ENCODE peak calls at places on chromosome 19, in eight cellular contexts. F is GM12892, P is spleen, C is transverse colon, B is HCT116, G is sigmoid colon, N is stomach, M is GM12891. R is an unnamed sample.

GRCh38 chr19:33008738-33009137 is 36.7 kb downstream of the FAAP24 start:
- DNase-seq in F (no peak), P (no peak), C (no peak), B (no peak), G (no peak), N (no peak), M (no peak), R (no peak)

GRCh38 chr19:3369337-3370213 is 3.2 kb downstream of the NFIC start:
- DNase-seq in F (peak), P (peak), C (peak), B (no peak), G (peak), N (peak), M (no peak), R (no peak)

GRCh38 chr19:12331211-12331941 is 2.1 kb downstream of the ZNF563 start:
- DNase-seq in F (peak), P (peak), C (peak), B (no peak), G (no peak), N (no peak), M (peak), R (no peak)

GRCh38 chr19:23774156-23774971 is 15.7 kb upstream of the ZNF681 start:
- DNase-seq in F (no peak), P (no peak), C (no peak), B (no peak), G (no peak), N (no peak), M (no peak), R (no peak)

GRCh38 chr19:47158879-47159509 is 28.4 kb downstream of the SAE1 start:
- DNase-seq in F (no peak), P (no peak), C (no peak), B (no peak), G (no peak), N (no peak), M (no peak), R (no peak)

GRCh38 chr19:44580366-44580895 is 32.9 kb upstream of the IGSF23 start:
- DNase-seq in F (no peak), P (no peak), C (peak), B (no peak), G (no peak), N (no peak), M (no peak), R (no peak)

GRCh38 chr19:8036438-8037099 is 16.0 kb upstream of the CCL25 start:
- DNase-seq in F (no peak), P (no peak), C (no peak), B (no peak), G (no peak), N (no peak), M (no peak), R (no peak)

GRCh38 chr19:13748169-13748884 is 16.0 kb upstream of the MRI1 start:
- DNase-seq in F (no peak), P (no peak), C (peak), B (no peak), G (no peak), N (no peak), M (no peak), R (no peak)

GRCh38 chr19:46818812-46819211 is 30.4 kb upstream of the SLC1A5 start:
- DNase-seq in F (no peak), P (no peak), C (no peak), B (no peak), G (no peak), N (no peak), M (no peak), R (no peak)

GRCh38 chr19:4083677-4084546 is 17.2 kb upstream of the ZBTB7A start:
- DNase-seq in F (no peak), P (peak), C (peak), B (no peak), G (no peak), N (peak), M (peak), R (no peak)

GRCh38 chr19:16541526-16542044 is 652 bp downstream of the CHERP start:
- DNase-seq in F (no peak), P (no peak), C (no peak), B (no peak), G (no peak), N (no peak), M (no peak), R (no peak)

GRCh38 chr19:55580628-55581144 is at the start of gene ZNF579:
- DNase-seq in F (peak), P (peak), C (peak), B (peak), G (peak), N (peak), M (peak), R (no peak)

GRCh38 chr19:29660835-29661234 is 4.4 kb upstream of the PLEKHF1 start:
- DNase-seq in F (no peak), P (peak), C (no peak), B (no peak), G (no peak), N (no peak), M (no peak), R (no peak)

GRCh38 chr19:6065685-6066365 is 44.5 kb downstream of the RFX2 start:
- DNase-seq in F (no peak), P (no peak), C (peak), B (no peak), G (no peak), N (no peak), M (no peak), R (no peak)

GRCh38 chr19:17739121-17739875 is 12.0 kb upstream of the FCHO1 start:
- DNase-seq in F (no peak), P (peak), C (peak), B (no peak), G (no peak), N (no peak), M (no peak), R (no peak)

GRCh38 chr19:14139944-14140343 is 3.6 kb upstream of the ASF1B start:
- DNase-seq in F (no peak), P (no peak), C (no peak), B (no peak), G (no peak), N (no peak), M (no peak), R (no peak)

GRCh38 chr19:3556978-3557460 is 367 bp downstream of the MFSD12 start:
- DNase-seq in F (no peak), P (peak), C (peak), B (no peak), G (peak), N (peak), M (no peak), R (no peak)

GRCh38 chr19:5678071-5678682 is 2.1 kb downstream of the MICOS13 start:
- DNase-seq in F (no peak), P (no peak), C (no peak), B (no peak), G (no peak), N (no peak), M (no peak), R (no peak)

GRCh38 chr19:13098291-13099072 is 4.2 kb downstream of the LYL1 start:
- DNase-seq in F (no peak), P (peak), C (no peak), B (no peak), G (peak), N (no peak), M (no peak), R (no peak)

GRCh38 chr19:48510421-48511268 is 990 bp downstream of the LMTK3 start:
- DNase-seq in F (peak), P (peak), C (peak), B (no peak), G (peak), N (peak), M (no peak), R (no peak)

GRCh38 chr19:45542234-45542668 is 35.0 kb downstream of the VASP start:
- DNase-seq in F (no peak), P (no peak), C (no peak), B (no peak), G (no peak), N (no peak), M (no peak), R (no peak)

GRCh38 chr19:16372065-16372915 is 47.7 kb downstream of the KLF2 start:
- DNase-seq in F (no peak), P (peak), C (no peak), B (no peak), G (peak), N (no peak), M (no peak), R (no peak)

GRCh38 chr19:55325172-55325571 is at the start of gene TMEM150B:
- DNase-seq in F (no peak), P (no peak), C (no peak), B (no peak), G (no peak), N (no peak), M (no peak), R (no peak)

GRCh38 chr19:49295208-49295880 is 29.6 kb downstream of the SLC6A16 start:
- DNase-seq in F (no peak), P (no peak), C (no peak), B (no peak), G (no peak), N (no peak), M (no peak), R (no peak)

DNA sequence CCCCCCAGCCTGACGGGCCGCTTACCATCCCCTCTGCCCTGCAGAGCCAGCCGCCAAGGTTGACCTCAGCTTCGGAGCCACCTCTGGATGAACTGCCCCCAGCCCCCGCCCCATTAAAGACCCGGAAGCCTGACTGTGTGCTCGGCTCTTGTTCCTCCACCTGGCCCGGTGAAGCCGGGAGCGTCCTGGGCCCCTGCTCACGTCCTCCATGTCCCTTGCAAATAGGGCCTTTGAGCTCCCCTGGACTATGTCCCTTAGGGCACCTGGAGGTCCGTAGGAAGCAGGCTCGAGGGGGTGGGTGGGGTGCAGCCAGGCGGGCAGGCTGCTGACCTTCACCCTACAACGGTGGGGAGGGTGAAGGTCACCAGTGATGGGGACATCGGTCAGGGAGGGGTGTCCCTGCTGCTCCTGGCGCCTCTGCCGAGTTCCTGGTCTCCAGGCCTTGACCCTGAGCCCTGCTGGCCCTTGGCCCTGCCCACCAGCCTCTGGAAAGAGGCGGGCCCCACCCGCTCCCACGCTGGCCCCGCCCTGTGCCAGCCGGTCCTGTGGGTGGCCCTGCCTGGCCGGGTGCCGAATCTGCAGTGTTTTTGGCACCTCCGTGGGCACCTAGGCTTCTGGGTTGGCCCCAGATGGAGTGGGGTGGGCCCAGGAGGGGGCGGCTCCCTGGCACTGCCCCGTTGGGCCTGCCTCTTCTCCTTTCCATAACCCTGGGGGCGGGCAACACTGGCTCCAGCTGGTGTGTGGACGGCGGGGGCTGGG is 3.3 kb downstream of the ATP5F1D start:
- DNase-seq in F (no peak), P (peak), C (peak), B (no peak), G (peak), N (peak), M (no peak), R (no peak)
- TF ChIP-seq POLR2A in F (no peak), P (no peak), C (peak), B (no peak), G (no peak), N (no peak), M (no peak), R (no peak)

GRCh38 chr19:42576241-42576640 is 18.5 kb downstream of the CEACAM8 start:
- DNase-seq in F (no peak), P (no peak), C (no peak), B (no peak), G (no peak), N (no peak), M (no peak), R (no peak)
- TF ChIP-seq POLR2AphosphoS5 in F (no peak), P (no peak), C (no peak), B (no peak), G (no peak), N (no peak), M (no peak), R (no peak)

DNA sequence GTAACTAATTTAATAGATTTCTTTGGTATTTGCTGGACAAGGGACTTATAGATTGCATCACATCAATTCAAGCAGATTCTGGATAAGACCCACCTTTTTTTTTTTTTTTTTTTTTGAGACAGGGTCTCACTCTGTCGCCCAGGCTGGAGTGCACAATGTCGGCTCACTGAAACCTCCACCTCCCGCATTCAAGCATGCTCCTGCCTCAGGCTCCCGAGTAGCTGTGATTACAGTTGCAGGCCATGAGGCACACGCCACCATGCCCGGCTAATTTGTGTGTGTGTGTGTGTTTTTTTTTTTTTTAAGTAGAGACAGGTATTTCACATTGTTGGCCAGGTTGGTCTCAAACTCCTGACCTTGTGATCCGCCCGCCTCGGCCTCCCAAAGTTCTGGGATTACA is 4.2 kb upstream of the PRODH2 start:
- DNase-seq in F (no peak), P (no peak), C (no peak), B (no peak), G (no peak), N (no peak), M (no peak), R (no peak)
- TF ChIP-seq POLR2A in F (no peak), P (no peak), C (no peak), B (no peak), G (no peak), N (no peak), M (no peak), R (no peak)

GRCh38 chr19:39163621-39164020 is 33.1 kb upstream of the NCCRP1 start:
- DNase-seq in F (no peak), P (no peak), C (no peak), B (no peak), G (no peak), N (no peak), M (no peak), R (no peak)

GRCh38 chr19:39160523-39160861 is 34.9 kb downstream of the PAK4 start:
- DNase-seq in F (no peak), P (no peak), C (no peak), B (no peak), G (peak), N (peak), M (no peak), R (no peak)

GRCh38 chr19:39164289-39164688 is 32.5 kb upstream of the NCCRP1 start:
- DNase-seq in F (no peak), P (no peak), C (no peak), B (no peak), G (no peak), N (no peak), M (no peak), R (no peak)

GRCh38 chr19:39160889-39161672 is 35.5 kb downstream of the PAK4 start:
- DNase-seq in F (no peak), P (peak), C (no peak), B (no peak), G (no peak), N (no peak), M (no peak), R (no peak)

GRCh38 chr19:39162441-39163043 is 34.2 kb upstream of the NCCRP1 start:
- DNase-seq in F (no peak), P (no peak), C (no peak), B (no peak), G (no peak), N (no peak), M (no peak), R (no peak)
- TF ChIP-seq POLR2AphosphoS5 in F (no peak), P (no peak), C (no peak), B (no peak), G (no peak), N (no peak), M (no peak), R (no peak)